ENCODE peak calls at places on chromosomes 13 and 19, in four cellular contexts. F, W, P and T are unnamed samples.

GRCh38 chr19:32224371-32225244 is 120.8 kb upstream of the ZNF507 start:
- DNase-seq in W (no peak), P (peak), F (peak), T (peak)

GRCh38 chr19:10189631-10190425 is 4.9 kb downstream of the DNMT1 start:
- DNase-seq in F (no peak), P (no peak), W (no peak), T (no peak)

GRCh38 chr13:40456979-40457553 is 209.4 kb downstream of the FOXO1 start:
- DNase-seq in F (no peak), P (no peak), W (no peak), T (no peak)

GRCh38 chr19:18416778-18417249 is 2.4 kb upstream of the SSBP4 start:
- DNase-seq in W (no peak), P (peak), F (peak), T (peak)

GRCh38 chr19:50362030-50362412 is 3.4 kb downstream of the NAPSA start:
- DNase-seq in W (no peak), P (no peak), F (no peak), T (no peak)

GRCh38 chr13:31908696-31909386 is 122.7 kb upstream of the FRY start:
- DNase-seq in P (no peak), W (no peak), F (no peak), T (no peak)

GRCh38 chr19:42397315-42398166 is 7.4 kb upstream of the CNFN start:
- DNase-seq in P (peak), W (no peak), F (no peak), T (no peak)

GRCh38 chr13:31945202-31945978 is 86.2 kb upstream of the FRY start:
- DNase-seq in W (no peak), P (peak), F (no peak), T (no peak)

GRCh38 chr13:100361504-100361903 is 227.1 kb downstream of the GGACT start:
- DNase-seq in F (no peak), P (no peak), W (no peak), T (peak)

GRCh38 chr13:40187324-40187795 is 479.1 kb downstream of the FOXO1 start:
- DNase-seq in W (no peak), P (no peak), F (no peak), T (no peak)

GRCh38 chr13:110700186-110700585 is 5.7 kb downstream of the CARS2 start:
- DNase-seq in W (no peak), P (no peak), F (no peak), T (no peak)

GRCh38 chr13:110699148-110700145 is 6.5 kb downstream of the CARS2 start:
- DNase-seq in F (no peak), W (no peak), P (no peak), T (no peak)

GRCh38 chr13:110697842-110698241 is 8.1 kb downstream of the CARS2 start:
- DNase-seq in F (no peak), W (no peak), P (no peak), T (no peak)

GRCh38 chr13:110696776-110697175 is 9.1 kb downstream of the CARS2 start:
- DNase-seq in F (no peak), W (no peak), P (no peak), T (no peak)

GRCh38 chr13:110698689-110699088 is 7.2 kb downstream of the CARS2 start:
- DNase-seq in W (no peak), P (no peak), F (no peak), T (no peak)
- TF ChIP-seq MYC in W (no peak), P (no peak), F (no peak), T (no peak)

GRCh38 chr13:62293081-62293480 is 877.4 kb upstream of the PCDH20 start:
- DNase-seq in F (no peak), P (no peak), W (no peak), T (no peak)
- H2AFZ ChIP-seq in F (no peak), P (no peak), W (no peak), T (no peak)

GRCh38 chr19:17248011-17248776 is 2.5 kb upstream of the NR2F6 start:
- DNase-seq in P (no peak), F (peak), W (no peak), T (no peak)
- TF ChIP-seq POLR2AphosphoS5 in P (no peak), F (peak), W (no peak), T (no peak)

DNA sequence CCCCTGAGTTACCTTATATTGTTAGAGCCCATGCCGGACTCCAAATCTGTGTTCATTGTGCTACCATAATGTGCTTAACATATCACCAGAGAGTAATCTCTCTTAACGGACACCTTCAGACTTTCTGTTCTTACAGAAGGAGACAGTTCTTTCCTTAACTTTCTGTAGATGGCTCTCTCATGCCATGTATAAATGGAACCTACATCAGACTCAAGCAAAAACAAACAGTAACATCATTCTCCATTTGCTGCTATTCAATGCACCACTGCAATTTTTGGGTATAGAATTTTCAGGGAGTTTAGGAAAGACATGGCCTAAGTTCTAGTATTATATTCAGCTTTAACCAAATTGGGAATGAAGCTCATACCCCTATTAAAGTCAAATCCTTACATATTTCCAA is 12.7 kb upstream of the UGGT2 start:
- DNase-seq in F (no peak), P (no peak), W (no peak), T (no peak)
- TF ChIP-seq MYC in F (no peak), P (no peak), W (no peak), T (no peak)

DNA sequence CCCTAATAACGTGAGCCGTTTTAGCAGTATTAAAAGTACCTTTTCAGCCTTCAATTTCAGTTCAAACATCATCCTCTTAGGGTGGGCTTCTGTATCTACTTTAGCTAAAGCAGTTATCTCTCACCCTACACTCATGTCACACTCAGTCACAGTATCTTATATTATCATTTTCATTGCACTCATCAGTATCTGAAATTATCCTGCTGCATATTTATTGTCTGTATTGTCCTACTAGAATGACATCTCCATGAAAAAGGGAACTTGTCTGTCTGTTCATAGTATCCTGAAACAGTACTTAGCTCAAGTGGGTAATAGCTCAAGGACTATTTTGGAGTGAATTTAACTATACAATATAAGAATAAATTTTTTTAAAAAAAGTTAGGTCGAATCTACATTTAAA is 19.9 kb upstream of the RFC3 start:
- DNase-seq in F (no peak), P (no peak), W (no peak), T (no peak)
- H2AFZ ChIP-seq in F (no peak), P (no peak), W (no peak), T (no peak)

DNA sequence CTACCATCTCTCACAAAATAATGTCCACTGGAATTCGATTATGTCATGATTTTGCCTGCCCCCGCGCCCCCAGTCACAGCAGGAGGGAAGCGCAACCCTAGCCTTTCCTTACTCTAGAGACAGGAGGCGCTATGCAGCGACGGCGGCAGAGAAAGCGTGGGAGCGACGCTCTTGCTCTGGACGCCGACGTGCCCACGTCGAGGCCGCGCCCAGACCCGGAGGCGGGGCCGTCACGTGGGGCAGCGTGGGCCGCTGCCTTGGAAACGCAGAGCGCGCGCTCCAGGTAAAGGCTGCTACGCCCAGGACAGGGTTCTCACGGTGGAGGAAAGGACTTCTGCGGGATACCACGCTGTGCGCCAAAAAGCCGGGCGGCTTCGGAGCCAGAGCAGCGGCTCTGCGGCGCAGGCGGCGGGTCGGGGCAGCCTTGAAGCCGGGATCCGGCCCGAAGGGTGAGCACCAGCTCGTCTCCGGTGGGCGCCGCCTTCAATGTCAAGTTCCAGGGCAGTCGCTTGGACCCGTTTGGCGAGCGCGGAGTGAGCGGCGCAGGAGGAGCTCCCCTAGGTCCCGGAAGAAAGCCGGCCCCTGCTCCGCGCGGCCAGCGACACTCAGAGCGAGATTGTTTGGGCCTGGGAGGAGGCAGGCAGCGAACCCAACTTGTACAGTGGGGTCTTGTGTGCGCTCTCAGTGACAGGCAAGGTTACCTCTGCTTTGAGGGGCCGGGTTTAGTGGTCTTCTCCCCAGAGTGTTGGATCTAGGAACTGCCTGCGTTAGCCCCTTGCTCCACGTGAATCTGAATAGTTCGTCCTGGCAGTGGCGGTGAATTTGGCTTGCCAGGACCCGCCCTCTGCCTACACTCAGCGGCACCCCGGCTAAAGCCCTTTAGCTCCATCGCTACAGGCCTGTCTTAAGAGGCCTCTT is 121.7 kb downstream of the MRPL57 start:
- DNase-seq in W (peak), P (peak), F (peak), T (peak)
- TF ChIP-seq POLR2AphosphoS5 in W (no peak), P (no peak), F (no peak), T (peak)

DNA sequence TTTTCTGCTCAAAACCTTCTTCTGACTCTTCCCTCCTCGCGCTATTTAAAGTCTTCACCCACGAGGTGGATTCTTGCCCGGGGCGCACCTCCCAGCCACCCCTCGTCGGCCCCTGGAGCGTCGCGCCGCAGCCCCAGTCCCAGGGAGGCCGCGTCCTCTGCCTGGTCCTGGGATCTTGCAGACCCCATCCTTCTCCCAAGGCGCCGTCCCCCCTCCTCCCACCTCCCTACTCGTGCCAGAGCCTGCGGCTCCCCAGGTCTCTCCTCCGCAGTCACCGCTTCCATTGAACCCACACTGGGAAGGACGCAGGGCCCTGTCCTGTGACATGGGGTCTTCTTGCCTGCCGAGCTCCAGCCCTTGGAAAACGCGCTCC is 472 bp downstream of the ZNF808 start:
- DNase-seq in P (peak), W (no peak), F (no peak), T (no peak)
- TF ChIP-seq MYC in P (peak), W (no peak), F (no peak), T (no peak)

DNA sequence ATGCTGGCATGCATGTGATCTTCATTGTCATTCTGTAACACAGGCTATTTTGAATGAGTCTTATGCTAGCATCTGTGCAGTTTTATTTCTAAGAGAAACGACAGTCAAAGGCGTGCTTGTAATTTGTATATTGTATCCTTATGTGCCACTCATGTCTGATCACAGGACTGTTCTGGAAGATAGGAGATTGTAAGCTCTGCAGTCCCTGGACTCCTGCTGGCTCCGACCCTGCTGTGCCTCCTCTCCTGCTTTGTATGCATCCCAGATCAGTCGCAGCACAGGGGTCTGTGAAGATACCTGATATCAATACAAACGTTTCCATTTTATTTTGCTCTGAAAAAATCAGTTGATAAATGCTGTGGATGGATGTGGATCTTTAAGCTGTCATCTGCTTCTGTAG is 653.1 kb downstream of the LIG4 start:
- DNase-seq in W (no peak), F (no peak), P (no peak), T (no peak)
- H2AFZ ChIP-seq in W (no peak), F (no peak), P (no peak), T (no peak)

DNA sequence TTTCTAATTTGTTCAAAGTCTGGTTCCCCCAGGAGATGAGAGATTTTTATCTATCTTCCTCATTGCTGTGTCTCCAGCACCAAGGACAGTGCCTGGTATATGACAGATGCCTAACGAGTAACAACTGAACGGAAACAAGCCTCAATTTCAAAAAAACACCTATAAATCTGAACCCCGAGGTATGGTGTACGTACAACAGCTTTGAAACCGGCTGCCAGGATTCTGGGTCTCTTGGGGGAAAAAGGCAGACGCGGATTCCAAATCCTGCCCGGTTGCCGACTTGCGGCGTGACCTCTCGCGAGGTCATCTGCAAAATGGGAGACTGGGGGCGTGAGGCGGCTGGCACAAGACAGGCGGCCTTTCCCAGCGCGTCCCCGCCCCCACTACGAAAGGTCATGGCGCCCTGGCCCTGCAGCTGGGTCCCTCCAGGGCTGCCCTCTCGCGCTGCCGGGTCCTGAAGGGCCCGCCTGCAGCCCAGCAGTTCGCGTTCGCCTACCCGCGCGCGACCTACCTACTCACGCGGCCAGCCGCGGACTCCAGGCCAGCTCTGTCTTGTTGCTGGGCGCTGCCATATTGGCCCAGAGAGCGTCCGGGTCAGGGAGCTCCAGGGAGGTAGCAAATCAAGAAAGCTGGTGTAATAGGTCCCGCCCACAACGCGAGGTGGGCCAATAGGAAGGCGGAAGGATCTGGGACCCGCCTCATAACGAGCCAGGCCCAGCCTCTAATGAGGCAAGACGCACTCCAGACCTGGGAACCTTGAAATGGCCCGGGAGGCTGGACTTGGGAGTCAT is at the start of gene ECSIT:
- DNase-seq in W (peak), F (peak), P (peak), T (peak)
- TF ChIP-seq POLR2AphosphoS5 in W (no peak), F (peak), P (peak), T (peak)

GRCh38 chr13:113650731-113651148 is 7.3 kb downstream of the ATP4B start:
- DNase-seq in W (no peak), P (no peak), F (no peak), T (no peak)
- TF ChIP-seq MYC in W (no peak), P (no peak), F (no peak), T (no peak)